ENCODE peak calls at places on chromosomes 11 and 22, in eight cellular contexts. I is right atrium auricular region, X is tibial nerve, C is cardiac muscle cell, U is breast epithelium, S is transverse colon, B is RWPE1, E is mucosa of descending colon. F is an unnamed sample.

GRCh38 chr11:2211113-2211971 is 39.7 kb upstream of the TH start:
- DNase-seq in I (peak; percentile 34), X (no peak), C (no peak), U (peak; percentile 39), S (peak; percentile 52), B (no peak), E (peak; percentile 57), F (peak; percentile 13)

GRCh38 chr11:2289350-2289749 is 12.4 kb downstream of the C11orf21 start:
- DNase-seq in I (peak; percentile 36), X (peak; percentile 3), C (no peak), U (peak; percentile 31), S (no peak), B (no peak), E (peak; percentile 0), F (no peak)

GRCh38 chr11:117075186-117075585 is 23.0 kb downstream of the SIK3 start:
- DNase-seq in I (no peak), X (no peak), C (no peak), U (no peak), S (no peak), B (no peak), E (no peak), F (no peak)

GRCh38 chr11:13963949-13964770 is 1.6 kb downstream of the SPON1 start:
- DNase-seq in I (no peak), X (no peak), C (peak; percentile 31), U (no peak), S (peak; percentile 62), B (peak; percentile 13), E (peak; percentile 69), F (peak; percentile 49)

GRCh38 chr11:96275807-96276594 is 67.0 kb downstream of the MAML2 start:
- DNase-seq in I (no peak), X (no peak), C (peak; percentile 47), U (no peak), S (no peak), B (no peak), E (no peak), F (no peak)

GRCh38 chr22:36910461-36910860 is 3.0 kb upstream of the CSF2RB start:
- DNase-seq in I (no peak), X (no peak), C (no peak), U (no peak), S (no peak), B (no peak), E (no peak), F (no peak)

GRCh38 chr11:70498171-70498571 is 99.8 kb downstream of the CTTN start:
- DNase-seq in I (no peak), X (no peak), C (no peak), U (peak; percentile 6), S (no peak), B (no peak), E (no peak), F (no peak)

GRCh38 chr11:18721576-18722292 is 4.3 kb downstream of the IGSF22 start:
- DNase-seq in I (peak; percentile 67), X (peak; percentile 61), C (peak; percentile 62), U (no peak), S (peak; percentile 57), B (peak; percentile 28), E (peak; percentile 71), F (no peak)

GRCh38 chr11:5783255-5783654 is at the start of gene OR52N5:
- DNase-seq in I (no peak), X (no peak), C (no peak), U (no peak), S (no peak), B (no peak), E (no peak), F (no peak)

GRCh38 chr11:72951193-72951592 is 137.0 kb downstream of the ATG16L2 start:
- DNase-seq in I (no peak), X (no peak), C (no peak), U (no peak), S (no peak), B (no peak), E (no peak), F (no peak)

GRCh38 chr22:45418056-45418769 is 4.7 kb downstream of the RIBC2 start:
- DNase-seq in I (no peak), X (no peak), C (no peak), U (no peak), S (no peak), B (no peak), E (no peak), F (no peak)

DNA sequence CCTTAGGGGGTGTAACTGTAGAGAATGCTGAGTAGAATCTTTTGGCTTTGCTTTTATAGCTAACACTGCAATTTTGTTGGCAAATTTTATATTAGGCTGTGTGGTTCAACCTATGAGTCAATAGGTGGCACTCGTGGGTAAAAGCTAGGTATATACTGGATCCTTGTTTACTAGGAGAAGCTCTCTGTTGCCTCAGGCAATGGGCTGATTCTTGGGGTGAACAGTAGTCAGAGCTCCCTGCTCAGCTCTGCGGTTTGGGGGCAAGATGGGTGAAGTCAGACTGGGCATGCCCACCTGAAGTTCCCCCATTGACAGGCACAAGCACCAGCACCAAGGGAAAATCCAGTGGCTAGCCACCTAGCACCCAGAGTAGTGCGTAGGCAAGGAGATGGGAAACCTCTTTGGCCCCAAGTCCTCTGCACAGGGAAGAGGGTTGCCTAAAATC is 238.7 kb downstream of the FAM181B start:
- DNase-seq in I (no peak), X (no peak), C (peak; percentile 26), U (no peak), S (no peak), B (no peak), E (no peak), F (no peak)
- TF ChIP-seq CTCF in I (no peak), X (no peak), C (no peak), U (no peak), S (peak; percentile 20), B (no peak), E (no peak), F (peak; percentile 42)

DNA sequence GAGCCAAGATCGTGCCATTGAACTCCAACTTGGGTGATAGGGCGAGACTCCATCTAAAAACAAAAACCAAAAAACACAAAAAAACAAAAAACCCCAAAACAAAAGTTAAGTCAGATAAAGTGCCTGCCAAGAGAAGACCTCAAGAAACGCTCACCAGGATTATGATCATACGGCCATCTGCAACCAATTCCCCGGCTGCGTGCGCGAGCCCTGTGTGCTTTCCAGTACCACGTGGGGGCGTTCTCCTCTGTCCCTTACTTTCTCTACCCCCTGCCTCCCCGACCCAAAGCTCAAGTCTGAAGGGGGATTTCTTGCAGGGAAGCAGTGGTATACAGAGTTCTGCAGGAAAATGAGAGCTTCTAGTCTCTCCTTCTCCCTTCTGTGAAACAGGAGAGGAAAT is 10.5 kb upstream of the RPS19BP1 start:
- DNase-seq in I (no peak), X (no peak), C (peak; percentile 68), U (no peak), S (no peak), B (no peak), E (peak; percentile 29), F (no peak)
- TF ChIP-seq CTCF in I (no peak), X (no peak), C (peak; percentile 60), U (no peak), S (no peak), B (peak; percentile 42), E (no peak), F (no peak)

GRCh38 chr11:131671320-131671719 is 300.9 kb downstream of the NTM start:
- DNase-seq in I (no peak), X (no peak), C (no peak), U (no peak), S (no peak), B (no peak), E (no peak), F (no peak)

GRCh38 chr11:131675489-131675888 is 305.1 kb downstream of the NTM start:
- DNase-seq in I (no peak), X (no peak), C (no peak), U (no peak), S (no peak), B (no peak), E (no peak), F (no peak)

GRCh38 chr11:131672191-131672590 is 301.8 kb downstream of the NTM start:
- DNase-seq in I (no peak), X (no peak), C (no peak), U (peak; percentile 31), S (no peak), B (no peak), E (no peak), F (no peak)

GRCh38 chr11:131671764-131672163 is 301.3 kb downstream of the NTM start:
- DNase-seq in I (no peak), X (no peak), C (peak; percentile 71), U (no peak), S (no peak), B (no peak), E (no peak), F (no peak)

GRCh38 chr11:131674051-131674755 is 303.8 kb downstream of the NTM start:
- DNase-seq in I (peak; percentile 74), X (peak; percentile 63), C (peak; percentile 81), U (peak; percentile 63), S (peak; percentile 56), B (peak; percentile 53), E (peak; percentile 58), F (peak; percentile 94)
- TF ChIP-seq CTCF in I (peak; percentile 88), X (peak; percentile 91), C (peak; percentile 99), U (peak; percentile 88), S (peak; percentile 89), B (peak; percentile 93), E (peak; percentile 79), F (peak; percentile 95)

GRCh38 chr11:62844154-62844553 is 4.8 kb upstream of the WDR74 start:
- DNase-seq in I (no peak), X (no peak), C (no peak), U (no peak), S (no peak), B (no peak), E (no peak), F (no peak)

GRCh38 chr11:62846177-62846576 is 6.8 kb upstream of the WDR74 start:
- DNase-seq in I (no peak), X (no peak), C (no peak), U (no peak), S (no peak), B (no peak), E (no peak), F (no peak)

GRCh38 chr11:62842171-62842717 is 2.9 kb upstream of the WDR74 start:
- DNase-seq in I (peak; percentile 61), X (no peak), C (peak; percentile 27), U (no peak), S (peak; percentile 38), B (no peak), E (no peak), F (no peak)

GRCh38 chr11:62839050-62840015 is at the start of gene WDR74:
- DNase-seq in I (peak; percentile 94), X (peak; percentile 87), C (peak; percentile 95), U (peak; percentile 86), S (peak; percentile 94), B (peak; percentile 74), E (peak; percentile 97), F (peak; percentile 67)

DNA sequence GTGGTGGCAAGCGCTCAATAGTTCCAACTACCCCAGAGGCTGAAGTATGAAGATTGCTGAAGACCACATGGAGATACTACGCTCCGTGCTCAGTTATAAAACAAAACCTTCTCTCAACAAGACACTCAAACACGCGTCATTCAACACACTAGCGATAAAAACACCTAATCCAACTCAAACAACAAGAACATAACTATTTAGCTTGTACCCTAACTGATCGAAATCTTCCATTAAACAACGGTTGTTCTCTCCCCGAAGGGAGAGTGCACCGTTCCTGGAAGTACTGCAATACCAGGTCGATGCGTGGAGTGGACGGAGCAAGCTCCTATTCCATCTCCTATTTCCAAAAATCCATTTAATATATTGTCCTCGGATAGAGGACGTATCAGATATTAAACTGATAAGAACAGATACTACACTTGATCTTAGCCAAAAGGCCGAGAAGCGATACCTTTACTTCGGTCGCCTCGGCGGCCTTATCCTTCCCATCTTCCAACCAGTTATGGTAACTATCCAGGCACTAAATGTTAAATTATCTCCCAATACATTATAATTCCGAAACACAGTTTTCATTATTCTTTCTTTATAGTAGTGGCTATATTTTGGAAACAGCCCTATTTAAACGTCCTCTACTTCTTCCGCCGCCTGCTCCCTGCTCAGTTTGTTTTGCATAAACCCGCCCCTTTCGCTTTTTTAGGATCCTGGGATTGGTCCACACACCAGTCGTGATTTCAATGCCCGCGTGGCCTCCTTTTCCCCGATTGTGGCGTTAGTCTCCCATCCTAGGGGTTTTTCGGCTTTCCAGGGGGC is 2.2 kb upstream of the WDR74 start:
- DNase-seq in I (peak; percentile 92), X (peak; percentile 87), C (peak; percentile 94), U (peak; percentile 81), S (peak; percentile 89), B (peak; percentile 95), E (peak; percentile 92), F (peak; percentile 68)
- TF ChIP-seq CTCF in I (no peak), X (no peak), C (no peak), U (peak; percentile 15), S (no peak), B (no peak), E (peak; percentile 21), F (no peak)